ENCODE peak calls at places on chromosomes 5 and 9, in nine cellular contexts. U, C, K, T, D, R, Q, Y and E are unnamed samples.

GRCh38 chr9:122223435-122223834 is 5.3 kb downstream of the LHX6 start:
- DNase-seq in T (no peak), R (no peak), K (no peak), U (no peak), D (no peak), C (no peak), Q (no peak), Y (no peak), E (no peak)

GRCh38 chr5:42832060-42832459 is 20.4 kb upstream of the SELENOP start:
- DNase-seq in Q (no peak), D (no peak), U (no peak), K (no peak), R (no peak), Y (no peak), T (no peak), C (no peak), E (no peak)

GRCh38 chr5:147887925-147888324 is 9.4 kb downstream of the SCGB3A2 start:
- DNase-seq in U (peak), T (no peak), Y (no peak), Q (no peak), D (peak), K (peak), R (no peak), C (no peak), E (no peak)

GRCh38 chr5:124755565-124755964 is 9.1 kb upstream of the ZNF608 start:
- DNase-seq in D (no peak), R (no peak), Y (no peak), U (peak), K (no peak), Q (no peak), T (peak), C (no peak), E (no peak)

GRCh38 chr5:668299-668995 is 24.7 kb downstream of the TPPP start:
- DNase-seq in D (no peak), K (no peak), C (no peak), Y (no peak), Q (no peak), R (no peak), T (no peak), U (no peak), E (no peak)

GRCh38 chr5:14305045-14305444 is 161.9 kb downstream of the TRIO start:
- DNase-seq in U (peak), K (peak), R (no peak), C (no peak), Q (no peak), T (no peak), D (peak), Y (no peak), E (no peak)

GRCh38 chr9:128150594-128151342 is 1.5 kb downstream of the LCN2 start:
- DNase-seq in R (no peak), C (no peak), D (no peak), T (no peak), U (no peak), Q (no peak), Y (no peak), K (no peak), E (no peak)

GRCh38 chr5:139149477-139150199 is 48.5 kb downstream of the SIL1 start:
- DNase-seq in D (peak), C (no peak), U (peak), R (no peak), Q (no peak), K (no peak), T (no peak), Y (no peak), E (peak)

GRCh38 chr5:40674661-40675235 is 5.0 kb upstream of the PTGER4 start:
- DNase-seq in Q (no peak), K (no peak), C (no peak), U (peak), T (no peak), Y (no peak), R (no peak), D (no peak), E (no peak)

GRCh38 chr5:180558232-180558631 is 33.1 kb downstream of the SCGB3A1 start:
- DNase-seq in Y (no peak), U (no peak), T (no peak), C (no peak), K (no peak), D (no peak), R (no peak), Q (no peak), E (no peak)

GRCh38 chr9:8235489-8235888 is 435.9 kb upstream of the DMAC1 start:
- DNase-seq in T (no peak), Y (no peak), R (no peak), U (no peak), K (no peak), C (no peak), D (no peak), Q (no peak), E (no peak)